ENCODE peak calls at places on chromosomes 11 and 22, in nine cellular contexts. V is NCI-H446; I is iris pigment epithelial cell; F is AG04450; H is stimulated activated CD4-positive, alpha-beta T cell treated with anti-CD3 and anti-CD28 coated beads, Interleukin-15, amount 100 ng/mL, for 1 hour; O is NCI-H1417; A is non-pigmented ciliary epithelial cell; C is activated CD4-positive, CD25-positive, alpha-beta regulatory T cell; K is posterior cingulate gyrus. D is an unnamed sample.

GRCh38 chr22:49660321-49660720 is 167.4 kb downstream of the BRD1 start:
- DNase-seq in V (no peak), I (no peak), F (no peak), H (no peak), O (no peak), A (no peak), C (no peak), K (no peak), D (no peak)

GRCh38 chr22:45823331-45823730 is 151.7 kb downstream of the ATXN10 start:
- DNase-seq in V (no peak), I (no peak), F (no peak), H (no peak), O (no peak), A (no peak), C (no peak), K (no peak), D (no peak)

GRCh38 chr11:114758627-114759026 is 80.3 kb downstream of the NXPE2 start:
- DNase-seq in V (no peak), I (no peak), F (no peak), H (no peak), O (no peak), A (no peak), C (no peak), K (no peak), D (no peak)

GRCh38 chr22:39710380-39711117 is 140.0 kb downstream of the CACNA1I start:
- DNase-seq in V (no peak), I (no peak), F (no peak), H (no peak), O (peak; percentile 29), A (no peak), C (no peak), K (no peak), D (peak; percentile 18)

GRCh38 chr11:9459573-9460321 is 1.1 kb upstream of the ZNF143 start:
- DNase-seq in V (peak; percentile 29), I (peak; percentile 67), F (peak; percentile 7), H (no peak), O (peak; percentile 83), A (no peak), C (peak; percentile 22), K (no peak), D (peak; percentile 32)

GRCh38 chr22:31948002-31948401 is 3.7 kb downstream of the YWHAH start:
- DNase-seq in V (no peak), I (no peak), F (no peak), H (no peak), O (no peak), A (no peak), C (no peak), K (no peak), D (no peak)

GRCh38 chr11:107757661-107758060 is 45.8 kb upstream of the SLN start:
- DNase-seq in V (peak; percentile 7), I (no peak), F (no peak), H (no peak), O (no peak), A (no peak), C (no peak), K (no peak), D (no peak)

GRCh38 chr11:42778193-42778592 is 533.6 kb upstream of the API5 start:
- DNase-seq in V (no peak), I (no peak), F (no peak), H (no peak), O (no peak), A (no peak), C (no peak), K (no peak), D (no peak)

GRCh38 chr11:64929625-64930024 is 5.1 kb downstream of the PPP2R5B start:
- DNase-seq in V (no peak), I (no peak), F (no peak), H (no peak), O (no peak), A (no peak), C (no peak), K (no peak), D (no peak)

GRCh38 chr22:49996532-49997220 is 15.9 kb downstream of the IL17REL start:
- DNase-seq in V (no peak), I (no peak), F (no peak), H (no peak), O (no peak), A (no peak), C (no peak), K (no peak), D (no peak)

GRCh38 chr11:75475767-75476650 is 43.0 kb upstream of the KLHL35 start:
- DNase-seq in V (peak; percentile 41), I (peak; percentile 69), F (no peak), H (no peak), O (peak; percentile 60), A (no peak), C (no peak), K (no peak), D (peak; percentile 50)

GRCh38 chr22:42966389-42966998 is 48.5 kb downstream of the PACSIN2 start:
- DNase-seq in V (peak; percentile 56), I (no peak), F (no peak), H (no peak), O (peak; percentile 12), A (no peak), C (no peak), K (no peak), D (no peak)

GRCh38 chr11:14458377-14458776 is 41.2 kb downstream of the COPB1 start:
- DNase-seq in V (no peak), I (no peak), F (no peak), H (no peak), O (no peak), A (no peak), C (no peak), K (no peak), D (no peak)

GRCh38 chr22:27768027-27768640 is 33.4 kb downstream of the MN1 start:
- DNase-seq in V (no peak), I (no peak), F (no peak), H (no peak), O (peak; percentile 19), A (no peak), C (no peak), K (no peak), D (no peak)

GRCh38 chr11:71580057-71581003 is 2.3 kb downstream of the KRTAP5-11 start:
- DNase-seq in V (peak; percentile 72), I (peak; percentile 73), F (peak; percentile 32), H (no peak), O (peak; percentile 82), A (peak; percentile 30), C (no peak), K (peak; percentile 53), D (peak; percentile 69)

D was measured in small intestine.